ENCODE peak calls at places on chromosomes 6 and 20, in eight cellular contexts. E is HT1080, O is T-helper 9 cell, U is A673, Y is HFFc6, X is nucleus accumbens, N is neuronal stem cell, A is right atrium auricular region. F is an unnamed sample.

GRCh38 chr6:37783025-37783825 is 36.3 kb upstream of the ZFAND3 start:
- DNase-seq in O (no peak), X (peak; percentile 55), N (no peak), U (peak; percentile 52), A (no peak), Y (no peak), E (no peak), F (no peak)

GRCh38 chr20:48708630-48709029 is 119.2 kb downstream of the PREX1 start:
- DNase-seq in Y (no peak), O (no peak), X (no peak), A (no peak), N (no peak), U (no peak), E (no peak), F (no peak)

GRCh38 chr6:617485-618100 is 39.3 kb downstream of the HUS1B start:
- DNase-seq in O (no peak), A (no peak), X (no peak), N (no peak), U (no peak), E (no peak), Y (no peak), F (no peak)

GRCh38 chr6:6582111-6582510 is 6.4 kb upstream of the LY86 start:
- DNase-seq in N (no peak), U (no peak), E (no peak), Y (no peak), X (no peak), A (no peak), O (no peak), F (no peak)

GRCh38 chr6:53250761-53251672 is 97.7 kb downstream of the ELOVL5 start:
- DNase-seq in E (no peak), N (no peak), O (no peak), Y (peak; percentile 74), X (no peak), U (no peak), A (no peak), F (no peak)

GRCh38 chr6:63503199-63503598 is 69.1 kb upstream of the LOC128125822 start:
- DNase-seq in X (no peak), Y (no peak), O (no peak), U (no peak), A (no peak), N (no peak), E (no peak), F (no peak)

GRCh38 chr20:38117635-38118034 is 47.4 kb downstream of the TGM2 start:
- DNase-seq in X (no peak), A (no peak), N (no peak), U (no peak), Y (peak; percentile 82), O (no peak), E (peak; percentile 93), F (peak; percentile 63)

GRCh38 chr6:45970326-45970725 is 45.3 kb downstream of the CLIC5 start:
- DNase-seq in N (no peak), U (peak; percentile 18), A (no peak), X (no peak), Y (no peak), O (no peak), E (no peak), F (peak; percentile 28)

GRCh38 chr6:136067731-136068341 is 182.3 kb downstream of the MTFR2 start:
- DNase-seq in E (peak; percentile 75), U (peak; percentile 59), O (no peak), X (no peak), N (peak; percentile 40), A (no peak), Y (peak; percentile 19), F (peak; percentile 87)

F was measured in Daoy.